ENCODE peak calls at places on chromosomes 16 and 17, in five cellular contexts. One of them, this sample, is unnamed. For H3K27me3 and H3K4me1, the result is how much of the 10 kb centered on the place peaks cover.

GRCh38 chr17:74785096-74785980 is 9.2 kb upstream of the NAT9 start:
- DNase-seq in endothelial cell of umbilical vein: no peak
- DNase-seq in CD8-positive, alpha-beta memory T cell: no peak
- DNase-seq in thoracic aorta: no peak
- DNase-seq in CD8-positive, alpha-beta T cell: no peak
- DNase-seq in this sample: no peak

GRCh38 chr16:49604602-49605001 is 231.0 kb downstream of the C16orf78 start:
- DNase-seq in endothelial cell of umbilical vein: no peak
- DNase-seq in CD8-positive, alpha-beta memory T cell: no peak
- DNase-seq in thoracic aorta: no peak
- DNase-seq in CD8-positive, alpha-beta T cell: no peak
- DNase-seq in this sample: no peak

GRCh38 chr17:34974794-34975428 is 5.4 kb upstream of the LIG3 start:
- DNase-seq in endothelial cell of umbilical vein: no peak
- DNase-seq in CD8-positive, alpha-beta memory T cell: no peak
- DNase-seq in thoracic aorta: no peak
- DNase-seq in CD8-positive, alpha-beta T cell: no peak
- DNase-seq in this sample: no peak

GRCh38 chr16:86403541-86404163 is 106.7 kb upstream of the FOXF1 start:
- DNase-seq in endothelial cell of umbilical vein: no peak
- DNase-seq in CD8-positive, alpha-beta memory T cell: no peak
- DNase-seq in thoracic aorta: no peak
- DNase-seq in CD8-positive, alpha-beta T cell: no peak
- DNase-seq in this sample: no peak

GRCh38 chr16:75952124-75952523 is 225.8 kb upstream of the CPHXL start:
- DNase-seq in endothelial cell of umbilical vein: no peak
- DNase-seq in CD8-positive, alpha-beta memory T cell: no peak
- DNase-seq in thoracic aorta: no peak
- DNase-seq in CD8-positive, alpha-beta T cell: no peak
- DNase-seq in this sample: no peak

GRCh38 chr16:89499767-89500166 is 8.4 kb upstream of the SPG7 start:
- DNase-seq in endothelial cell of umbilical vein: no peak
- DNase-seq in CD8-positive, alpha-beta memory T cell: no peak
- DNase-seq in thoracic aorta: no peak
- DNase-seq in CD8-positive, alpha-beta T cell: no peak
- DNase-seq in this sample: no peak

GRCh38 chr17:4087911-4088693 is 54.7 kb downstream of the ZZEF1 start:
- DNase-seq in endothelial cell of umbilical vein: no peak
- DNase-seq in CD8-positive, alpha-beta memory T cell: no peak
- DNase-seq in thoracic aorta: no peak
- DNase-seq in CD8-positive, alpha-beta T cell: no peak
- DNase-seq in this sample: no peak

GRCh38 chr17:47225436-47225858 is 16.3 kb downstream of the MYL4 start:
- DNase-seq in endothelial cell of umbilical vein: peak
- DNase-seq in CD8-positive, alpha-beta memory T cell: no peak
- DNase-seq in thoracic aorta: peak
- DNase-seq in CD8-positive, alpha-beta T cell: no peak
- DNase-seq in this sample: peak

GRCh38 chr17:33178641-33179040 is 114.5 kb downstream of the ASIC2 start:
- DNase-seq in endothelial cell of umbilical vein: no peak
- DNase-seq in CD8-positive, alpha-beta memory T cell: no peak
- DNase-seq in thoracic aorta: no peak
- DNase-seq in CD8-positive, alpha-beta T cell: no peak
- DNase-seq in this sample: no peak

GRCh38 chr17:15463363-15463762 is 4.1 kb downstream of the CDRT4 start:
- DNase-seq in endothelial cell of umbilical vein: peak
- DNase-seq in CD8-positive, alpha-beta memory T cell: no peak
- DNase-seq in thoracic aorta: no peak
- DNase-seq in CD8-positive, alpha-beta T cell: no peak
- DNase-seq in this sample: peak

GRCh38 chr16:21593530-21594289 is 5.7 kb upstream of the METTL9 start:
- DNase-seq in endothelial cell of umbilical vein: no peak
- DNase-seq in CD8-positive, alpha-beta memory T cell: no peak
- DNase-seq in thoracic aorta: no peak
- DNase-seq in CD8-positive, alpha-beta T cell: no peak
- DNase-seq in this sample: no peak

GRCh38 chr16:50631249-50631984 is 49.7 kb downstream of the SNX20 start:
- DNase-seq in endothelial cell of umbilical vein: no peak
- DNase-seq in CD8-positive, alpha-beta memory T cell: no peak
- DNase-seq in thoracic aorta: no peak
- DNase-seq in CD8-positive, alpha-beta T cell: no peak
- DNase-seq in this sample: no peak

GRCh38 chr17:19398301-19399181 is 11.6 kb upstream of the MFAP4 start:
- DNase-seq in endothelial cell of umbilical vein: peak
- DNase-seq in CD8-positive, alpha-beta memory T cell: no peak
- DNase-seq in thoracic aorta: peak
- DNase-seq in CD8-positive, alpha-beta T cell: no peak
- DNase-seq in this sample: peak

GRCh38 chr16:26345951-26346350 is 654.2 kb downstream of the HS3ST4 start:
- DNase-seq in endothelial cell of umbilical vein: no peak
- DNase-seq in CD8-positive, alpha-beta memory T cell: no peak
- DNase-seq in thoracic aorta: no peak
- DNase-seq in CD8-positive, alpha-beta T cell: no peak
- DNase-seq in this sample: no peak

GRCh38 chr16:69613283-69614154 is 47.8 kb downstream of the NFAT5 start:
- DNase-seq in endothelial cell of umbilical vein: no peak
- DNase-seq in CD8-positive, alpha-beta memory T cell: no peak
- DNase-seq in thoracic aorta: no peak
- DNase-seq in CD8-positive, alpha-beta T cell: no peak
- DNase-seq in this sample: no peak

GRCh38 chr16:60636117-60636516 is 1400.1 kb downstream of the CDH8 start:
- DNase-seq in endothelial cell of umbilical vein: no peak
- DNase-seq in CD8-positive, alpha-beta memory T cell: no peak
- DNase-seq in thoracic aorta: no peak
- DNase-seq in CD8-positive, alpha-beta T cell: no peak
- DNase-seq in this sample: no peak

GRCh38 chr17:8576895-8577294 is 53.6 kb downstream of the MYH10 start:
- DNase-seq in endothelial cell of umbilical vein: no peak
- DNase-seq in CD8-positive, alpha-beta memory T cell: no peak
- DNase-seq in thoracic aorta: no peak
- DNase-seq in CD8-positive, alpha-beta T cell: no peak
- DNase-seq in this sample: no peak

GRCh38 chr16:85490971-85491771 is 122.0 kb upstream of the GSE1 start:
- DNase-seq in endothelial cell of umbilical vein: no peak
- DNase-seq in CD8-positive, alpha-beta memory T cell: peak
- DNase-seq in thoracic aorta: no peak
- DNase-seq in CD8-positive, alpha-beta T cell: peak
- DNase-seq in this sample: no peak

DNA sequence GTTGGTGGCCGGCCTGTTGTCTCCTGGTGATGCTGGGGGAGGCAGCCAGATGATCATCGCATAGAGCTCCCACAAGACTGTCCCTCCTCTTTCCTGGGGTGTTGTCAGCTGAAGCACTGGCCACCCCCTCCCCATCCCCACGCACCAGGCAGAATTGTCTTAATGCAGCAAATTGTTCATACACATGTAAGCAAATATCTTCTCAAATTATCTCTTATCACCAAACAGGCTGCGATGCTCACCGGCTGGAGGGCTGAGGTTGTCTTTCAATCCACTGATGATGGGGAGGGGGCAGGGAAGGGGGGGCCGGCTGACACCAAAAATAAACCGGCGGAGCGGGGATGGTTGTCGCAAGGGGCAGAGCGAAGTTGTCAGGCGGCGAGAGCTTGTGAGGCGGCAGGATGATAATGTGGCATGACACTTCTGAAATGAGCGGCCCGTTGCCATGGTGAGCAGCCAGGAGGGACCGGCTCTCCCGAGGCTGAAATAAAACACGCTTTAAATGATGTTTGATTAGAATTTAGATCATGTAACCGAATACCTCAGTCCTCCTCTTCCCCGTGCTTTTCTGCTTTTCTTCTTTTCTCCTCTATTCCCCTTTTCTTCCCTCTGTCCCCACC is 59.8 kb downstream of the MRM1 start:
- DNase-seq in endothelial cell of umbilical vein: no peak
- DNase-seq in CD8-positive, alpha-beta memory T cell: no peak
- DNase-seq in thoracic aorta: no peak
- DNase-seq in CD8-positive, alpha-beta T cell: no peak
- DNase-seq in this sample: no peak
- H3K27me3 ChIP-seq in endothelial cell of umbilical vein: under half
- H3K27me3 ChIP-seq in CD8-positive, alpha-beta memory T cell: under half
- H3K27me3 ChIP-seq in thoracic aorta: under half
- H3K27me3 ChIP-seq in CD8-positive, alpha-beta T cell: under half
- H3K27me3 ChIP-seq in this sample: under half

DNA sequence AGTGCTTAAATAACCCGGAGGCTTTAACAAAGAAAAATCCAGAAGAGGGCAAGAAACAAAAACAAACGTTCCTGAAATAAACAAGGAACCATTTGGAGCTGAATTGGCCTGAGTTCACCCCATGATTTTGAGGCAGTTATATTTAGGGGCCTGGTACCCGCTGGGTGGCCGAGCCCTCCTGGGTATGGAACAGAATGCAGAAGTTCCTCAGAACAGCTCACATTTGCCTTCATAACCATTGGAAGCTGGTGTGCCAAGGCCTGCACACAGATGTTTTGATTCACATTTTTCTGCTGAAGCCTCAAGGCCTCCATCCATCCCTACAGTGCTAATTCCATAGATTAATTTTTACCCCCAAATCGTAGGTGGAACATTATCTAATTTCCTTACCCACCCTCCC is 3.3 kb upstream of the ZFHX3 start:
- DNase-seq in endothelial cell of umbilical vein: no peak
- DNase-seq in CD8-positive, alpha-beta memory T cell: no peak
- DNase-seq in thoracic aorta: no peak
- DNase-seq in CD8-positive, alpha-beta T cell: no peak
- DNase-seq in this sample: no peak
- H3K4me1 ChIP-seq in endothelial cell of umbilical vein: half or more
- H3K4me1 ChIP-seq in CD8-positive, alpha-beta memory T cell: under half
- H3K4me1 ChIP-seq in thoracic aorta: half or more
- H3K4me1 ChIP-seq in CD8-positive, alpha-beta T cell: under half
- H3K4me1 ChIP-seq in this sample: under half

GRCh38 chr17:57669671-57670529 is 75.2 kb downstream of the CCDC182 start:
- DNase-seq in endothelial cell of umbilical vein: no peak
- DNase-seq in CD8-positive, alpha-beta memory T cell: no peak
- DNase-seq in thoracic aorta: no peak
- DNase-seq in CD8-positive, alpha-beta T cell: no peak
- DNase-seq in this sample: no peak

GRCh38 chr17:57672205-57672632 is 72.9 kb downstream of the CCDC182 start:
- DNase-seq in endothelial cell of umbilical vein: no peak
- DNase-seq in CD8-positive, alpha-beta memory T cell: peak
- DNase-seq in thoracic aorta: no peak
- DNase-seq in CD8-positive, alpha-beta T cell: peak
- DNase-seq in this sample: no peak

GRCh38 chr17:57672971-57673370 is 72.1 kb downstream of the CCDC182 start:
- DNase-seq in endothelial cell of umbilical vein: no peak
- DNase-seq in CD8-positive, alpha-beta memory T cell: no peak
- DNase-seq in thoracic aorta: no peak
- DNase-seq in CD8-positive, alpha-beta T cell: no peak
- DNase-seq in this sample: no peak

GRCh38 chr17:57670769-57671545 is 74.1 kb downstream of the CCDC182 start:
- DNase-seq in endothelial cell of umbilical vein: no peak
- DNase-seq in CD8-positive, alpha-beta memory T cell: no peak
- DNase-seq in thoracic aorta: no peak
- DNase-seq in CD8-positive, alpha-beta T cell: no peak
- DNase-seq in this sample: no peak

GRCh38 chr17:57671546-57672204 is 73.4 kb downstream of the CCDC182 start:
- DNase-seq in endothelial cell of umbilical vein: peak
- DNase-seq in CD8-positive, alpha-beta memory T cell: peak
- DNase-seq in thoracic aorta: peak
- DNase-seq in CD8-positive, alpha-beta T cell: peak
- DNase-seq in this sample: peak
- H3K27ac ChIP-seq in endothelial cell of umbilical vein: no peak
- H3K27ac ChIP-seq in CD8-positive, alpha-beta memory T cell: no peak
- H3K27ac ChIP-seq in thoracic aorta: no peak
- H3K27ac ChIP-seq in CD8-positive, alpha-beta T cell: peak
- H3K27ac ChIP-seq in this sample: no peak

GRCh38 chr16:67647111-67647651 is 2.2 kb downstream of the CARMIL2 start:
- DNase-seq in endothelial cell of umbilical vein: no peak
- DNase-seq in CD8-positive, alpha-beta memory T cell: no peak
- DNase-seq in thoracic aorta: no peak
- DNase-seq in CD8-positive, alpha-beta T cell: no peak
- DNase-seq in this sample: no peak
- H3K27me3 ChIP-seq in endothelial cell of umbilical vein: under half
- H3K27me3 ChIP-seq in CD8-positive, alpha-beta memory T cell: under half
- H3K27me3 ChIP-seq in thoracic aorta: under half
- H3K27me3 ChIP-seq in CD8-positive, alpha-beta T cell: under half
- H3K27me3 ChIP-seq in this sample: under half

GRCh38 chr17:46108550-46109110 is 84.6 kb downstream of the KANSL1 start:
- DNase-seq in endothelial cell of umbilical vein: peak
- DNase-seq in CD8-positive, alpha-beta memory T cell: no peak
- DNase-seq in thoracic aorta: no peak
- DNase-seq in CD8-positive, alpha-beta T cell: no peak
- DNase-seq in this sample: no peak
- H3K4me1 ChIP-seq in endothelial cell of umbilical vein: under half
- H3K4me1 ChIP-seq in CD8-positive, alpha-beta memory T cell: half or more
- H3K4me1 ChIP-seq in thoracic aorta: half or more
- H3K4me1 ChIP-seq in CD8-positive, alpha-beta T cell: under half
- H3K4me1 ChIP-seq in this sample: under half

GRCh38 chr16:16075463-16076399 is 126.3 kb downstream of the ABCC1 start:
- DNase-seq in endothelial cell of umbilical vein: no peak
- DNase-seq in CD8-positive, alpha-beta memory T cell: no peak
- DNase-seq in thoracic aorta: no peak
- DNase-seq in CD8-positive, alpha-beta T cell: no peak
- DNase-seq in this sample: peak
- H3K27ac ChIP-seq in endothelial cell of umbilical vein: no peak
- H3K27ac ChIP-seq in CD8-positive, alpha-beta memory T cell: no peak
- H3K27ac ChIP-seq in thoracic aorta: peak
- H3K27ac ChIP-seq in CD8-positive, alpha-beta T cell: no peak
- H3K27ac ChIP-seq in this sample: no peak

GRCh38 chr17:82153295-82153691 is 55.3 kb upstream of the FASN start:
- DNase-seq in endothelial cell of umbilical vein: no peak
- DNase-seq in CD8-positive, alpha-beta memory T cell: no peak
- DNase-seq in thoracic aorta: no peak
- DNase-seq in CD8-positive, alpha-beta T cell: no peak
- DNase-seq in this sample: no peak
- H3K27me3 ChIP-seq in endothelial cell of umbilical vein: under half
- H3K27me3 ChIP-seq in CD8-positive, alpha-beta memory T cell: under half
- H3K27me3 ChIP-seq in thoracic aorta: under half
- H3K27me3 ChIP-seq in CD8-positive, alpha-beta T cell: under half
- H3K27me3 ChIP-seq in this sample: under half